ENCODE peak calls at places on chromosomes 5 and 9, in four cellular contexts. C is HT1080; Q is stimulated activated CD4-positive, alpha-beta T cell treated with anti-CD3 and anti-CD28 coated beads, TNF-alpha, amount 100 ng/mL, for 48 hours; W is germinal center. Z is an unnamed sample.

GRCh38 chr5:1244255-1244654 is 19.1 kb downstream of the SLC6A18 start:
- DNase-seq in C (no peak), Q (no peak), W (no peak), Z (no peak)

GRCh38 chr5:11785771-11786342 is 118.4 kb downstream of the CTNND2 start:
- DNase-seq in C (no peak), Q (no peak), W (no peak), Z (no peak)

GRCh38 chr9:123548749-123549545 is 192.9 kb downstream of the CRB2 start:
- DNase-seq in C (no peak), Q (peak), W (no peak), Z (no peak)

GRCh38 chr9:123713282-123713681 is 216.6 kb downstream of the DENND1A start:
- DNase-seq in C (no peak), Q (no peak), W (no peak), Z (no peak)

GRCh38 chr9:124220551-124221451 is 36.9 kb upstream of the NEK6 start:
- DNase-seq in C (peak), Q (no peak), W (no peak), Z (no peak)

GRCh38 chr5:95050708-95051107 is 234.2 kb downstream of the MCTP1 start:
- DNase-seq in C (no peak), Q (no peak), W (no peak), Z (no peak)

GRCh38 chr5:115543365-115543700 is 1.2 kb downstream of the FEM1C start:
- DNase-seq in C (no peak), Q (no peak), W (no peak), Z (no peak)

GRCh38 chr9:78437721-78438610 is 141.0 kb downstream of the PSAT1 start:
- DNase-seq in C (no peak), Q (no peak), W (no peak), Z (no peak)

GRCh38 chr9:18396102-18396728 is 77.7 kb upstream of the ADAMTSL1 start:
- DNase-seq in C (peak), Q (no peak), W (no peak), Z (no peak)

GRCh38 chr9:70421020-70421271 is 6.5 kb upstream of the KLF9 start:
- DNase-seq in C (no peak), Q (no peak), W (peak), Z (no peak)

GRCh38 chr5:35863159-35863558 is 6.5 kb downstream of the IL7R start:
- DNase-seq in C (no peak), Q (no peak), W (no peak), Z (no peak)

GRCh38 chr5:35458824-35459207 is 158.8 kb upstream of the SPEF2 start:
- DNase-seq in C (no peak), Q (no peak), W (no peak), Z (no peak)

GRCh38 chr9:125146247-125146646 is 2.9 kb upstream of the SCAI start:
- DNase-seq in C (no peak), Q (no peak), W (no peak), Z (no peak)

GRCh38 chr5:43661102-43661501 is 58.1 kb downstream of the NNT start:
- DNase-seq in C (no peak), Q (peak), W (no peak), Z (no peak)

GRCh38 chr5:143434261-143435206 is 31.0 kb upstream of the NR3C1 start:
- DNase-seq in C (no peak), Q (peak), W (peak), Z (peak)

GRCh38 chr9:120014751-120015235 is 565.2 kb downstream of the CDK5RAP2 start:
- DNase-seq in C (no peak), Q (no peak), W (no peak), Z (no peak)

GRCh38 chr9:135722365-135722764 is 20.4 kb downstream of the KCNT1 start:
- DNase-seq in C (no peak), Q (no peak), W (no peak), Z (no peak)

GRCh38 chr5:171927345-171927941 is 79.0 kb downstream of the FBXW11 start:
- DNase-seq in C (no peak), Q (no peak), W (peak), Z (no peak)

GRCh38 chr9:23005061-23005690 is 558.6 kb downstream of the DMRTA1 start:
- DNase-seq in C (no peak), Q (no peak), W (no peak), Z (no peak)

GRCh38 chr9:34072410-34072809 is 23.7 kb upstream of the UBAP2 start:
- DNase-seq in C (no peak), Q (no peak), W (no peak), Z (no peak)

Z was measured in T-helper 22 cell.